ENCODE peak calls at places on chromosomes 1 and 21, in five cellular contexts. T, H, O, U and C are unnamed samples.

GRCh38 chr21:34204021-34204420 is 130.6 kb downstream of the MRPS6 start:
- DNase-seq in T (no peak), H (no peak), O (no peak), U (no peak), C (no peak)

GRCh38 chr1:228737613-228738012 is 2.3 kb downstream of the RHOU start:
- DNase-seq in T (no peak), H (no peak), O (no peak), U (no peak), C (no peak)

GRCh38 chr1:204288061-204288588 is 71.6 kb downstream of the PLEKHA6 start:
- DNase-seq in T (peak), H (peak), O (peak), U (no peak), C (no peak)

GRCh38 chr1:217465102-217465501 is 165.8 kb downstream of the GPATCH2 start:
- DNase-seq in T (no peak), H (no peak), O (no peak), U (no peak), C (no peak)

GRCh38 chr1:38028671-38029070 is 16.1 kb downstream of the UTP11 start:
- DNase-seq in T (peak), H (peak), O (no peak), U (no peak), C (no peak)

GRCh38 chr1:78081980-78082860 is 36.5 kb downstream of the GIPC2 start:
- DNase-seq in T (no peak), H (no peak), O (peak), U (no peak), C (no peak)

GRCh38 chr21:25350056-25350455 is 257.2 kb downstream of the MRPL39 start:
- DNase-seq in T (peak), H (peak), O (no peak), U (no peak), C (no peak)

GRCh38 chr1:115814685-115815398 is 26.1 kb downstream of the NHLH2 start:
- DNase-seq in T (no peak), H (no peak), O (no peak), U (no peak), C (no peak)

GRCh38 chr1:76012341-76013208 is 62.0 kb upstream of the ST6GALNAC3 start:
- DNase-seq in T (no peak), H (no peak), O (no peak), U (no peak), C (peak)

GRCh38 chr1:1181129-1181937 is 7.7 kb downstream of the TTLL10 start:
- DNase-seq in T (no peak), H (peak), O (no peak), U (no peak), C (no peak)

GRCh38 chr1:205183676-205184335 is 27.7 kb downstream of the DSTYK start:
- DNase-seq in T (no peak), H (no peak), O (peak), U (no peak), C (no peak)

GRCh38 chr1:17582124-17582768 is 42.7 kb downstream of the ARHGEF10L start:
- DNase-seq in T (no peak), H (no peak), O (no peak), U (peak), C (no peak)

GRCh38 chr21:35540950-35541632 is 492.0 kb upstream of the RUNX1 start:
- DNase-seq in T (no peak), H (no peak), O (no peak), U (peak), C (no peak)

GRCh38 chr1:37480581-37481288 is 6.4 kb downstream of the ZC3H12A start:
- DNase-seq in T (no peak), H (no peak), O (no peak), U (no peak), C (no peak)

GRCh38 chr21:28540514-28540913 is 452.2 kb downstream of the LTN1 start:
- DNase-seq in T (no peak), H (no peak), O (peak), U (no peak), C (no peak)

GRCh38 chr1:54768093-54768492 is 3.8 kb upstream of the PARS2 start:
- DNase-seq in T (no peak), H (no peak), O (peak), U (no peak), C (no peak)

GRCh38 chr1:19000065-19000464 is 43.6 kb upstream of the IFFO2 start:
- DNase-seq in T (no peak), H (no peak), O (no peak), U (no peak), C (no peak)

GRCh38 chr1:242428403-242429190 is 95.9 kb downstream of the PLD5 start:
- DNase-seq in T (no peak), H (no peak), O (no peak), U (no peak), C (no peak)

GRCh38 chr1:156875067-156875615 is 14.5 kb downstream of the NTRK1 start:
- DNase-seq in T (no peak), H (no peak), O (no peak), U (no peak), C (no peak)
- H3K9ac ChIP-seq in T (no peak), H (no peak), O (no peak), U (no peak), C (peak)

GRCh38 chr1:8197493-8198282 is 120.2 kb upstream of the SLC45A1 start:
- DNase-seq in T (no peak), H (no peak), O (peak), U (peak), C (no peak)
- H2BK5ac ChIP-seq in T (peak), H (no peak), O (peak), U (peak), C (peak)

DNA sequence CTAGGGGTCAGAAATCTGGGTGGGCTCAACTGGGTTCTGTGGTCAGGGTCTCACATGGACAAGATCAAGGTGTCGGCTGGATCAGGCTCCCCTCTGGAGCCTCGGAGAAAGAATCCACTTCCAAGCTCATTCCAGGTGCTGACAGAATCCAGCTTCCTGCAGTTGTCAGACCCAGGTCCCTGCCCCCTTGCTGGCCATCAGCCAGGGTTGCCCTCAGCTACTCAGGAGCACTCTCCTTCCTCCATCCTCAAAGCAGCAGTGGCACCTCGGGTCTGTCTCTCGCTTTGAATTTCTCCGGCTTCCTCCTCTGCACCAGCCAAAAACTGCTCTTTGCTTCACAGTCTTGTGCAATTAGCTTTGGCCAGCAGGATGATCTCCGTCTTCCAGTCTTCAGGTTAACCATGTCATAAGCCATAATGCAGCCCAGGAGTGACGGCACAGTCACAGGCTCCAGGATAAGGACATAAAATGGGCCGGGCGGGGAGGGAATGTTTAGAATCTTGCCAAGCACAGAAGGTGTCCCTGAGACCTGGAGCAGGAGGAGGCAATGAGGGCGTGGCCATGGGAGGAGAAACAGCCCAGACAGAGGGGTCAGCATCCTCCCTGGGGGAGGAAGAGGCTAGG is 79.4 kb upstream of the SLC25A33 start:
- DNase-seq in T (no peak), H (no peak), O (no peak), U (no peak), C (no peak)
- H2BK12ac ChIP-seq in T (no peak), H (no peak), O (no peak), U (no peak), C (no peak)

DNA sequence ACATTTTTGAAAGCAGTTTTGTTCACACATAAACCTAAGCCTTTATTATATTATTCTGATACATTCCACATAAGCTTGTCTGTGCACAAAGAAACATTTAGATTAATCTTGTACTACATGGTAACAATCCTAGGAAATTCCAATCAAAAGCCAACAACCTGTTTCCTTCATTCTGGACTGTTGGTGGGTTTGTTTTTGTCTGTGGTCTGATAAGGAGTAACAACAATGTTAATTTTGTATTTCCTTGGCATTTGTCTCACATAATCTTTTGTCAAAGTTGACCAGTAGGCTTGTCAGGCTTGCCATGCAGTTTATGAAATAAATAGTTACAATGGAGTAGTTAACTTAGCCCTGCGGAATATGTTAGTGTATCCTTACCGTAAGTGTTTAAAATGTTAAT is 183.3 kb downstream of the DHRS3 start:
- DNase-seq in T (no peak), H (no peak), O (no peak), U (no peak), C (no peak)
- H3K9ac ChIP-seq in T (no peak), H (no peak), O (no peak), U (no peak), C (no peak)